ENCODE peak calls at places on chromosome 18, in nine cellular contexts. One of them, this sample, is unnamed. For H3K4me1 and H3K27me3, the result is how much of the 10 kb centered on the place peaks cover.

GRCh38 chr18:23237524-23238151 is 102.4 kb downstream of the CABLES1 start:
- DNase-seq in tibial nerve: no peak
- DNase-seq in heart right ventricle: peak
- DNase-seq in mesendoderm: peak
- DNase-seq in left ventricle myocardium inferior: peak
- DNase-seq in neural progenitor cell: peak
- DNase-seq in hepatocyte: no peak
- DNase-seq in endothelial cell of umbilical vein: peak
- DNase-seq in cardiac muscle cell: peak
- DNase-seq in this sample: peak

GRCh38 chr18:78579854-78580577 is 399.6 kb upstream of the SALL3 start:
- DNase-seq in tibial nerve: no peak
- DNase-seq in heart right ventricle: no peak
- DNase-seq in mesendoderm: no peak
- DNase-seq in left ventricle myocardium inferior: no peak
- DNase-seq in neural progenitor cell: no peak
- DNase-seq in hepatocyte: no peak
- DNase-seq in endothelial cell of umbilical vein: no peak
- DNase-seq in cardiac muscle cell: no peak
- DNase-seq in this sample: no peak

GRCh38 chr18:52288403-52289004 is 51.5 kb upstream of the DCC start:
- DNase-seq in tibial nerve: no peak
- DNase-seq in heart right ventricle: no peak
- DNase-seq in mesendoderm: peak
- DNase-seq in left ventricle myocardium inferior: no peak
- DNase-seq in neural progenitor cell: peak
- DNase-seq in hepatocyte: peak
- DNase-seq in endothelial cell of umbilical vein: no peak
- DNase-seq in cardiac muscle cell: peak
- DNase-seq in this sample: no peak

GRCh38 chr18:35610089-35610488 is 28.5 kb downstream of the GALNT1 start:
- DNase-seq in tibial nerve: no peak
- DNase-seq in heart right ventricle: no peak
- DNase-seq in mesendoderm: peak
- DNase-seq in left ventricle myocardium inferior: no peak
- DNase-seq in neural progenitor cell: no peak
- DNase-seq in hepatocyte: no peak
- DNase-seq in endothelial cell of umbilical vein: no peak
- DNase-seq in cardiac muscle cell: no peak
- DNase-seq in this sample: no peak

GRCh38 chr18:64972545-64972944 is 778.3 kb upstream of the CDH7 start:
- DNase-seq in tibial nerve: no peak
- DNase-seq in heart right ventricle: no peak
- DNase-seq in mesendoderm: peak
- DNase-seq in left ventricle myocardium inferior: no peak
- DNase-seq in neural progenitor cell: peak
- DNase-seq in hepatocyte: no peak
- DNase-seq in endothelial cell of umbilical vein: no peak
- DNase-seq in cardiac muscle cell: no peak
- DNase-seq in this sample: no peak

GRCh38 chr18:9734189-9734588 is 26.1 kb downstream of the RAB31 start:
- DNase-seq in tibial nerve: no peak
- DNase-seq in heart right ventricle: no peak
- DNase-seq in mesendoderm: peak
- DNase-seq in left ventricle myocardium inferior: no peak
- DNase-seq in neural progenitor cell: no peak
- DNase-seq in hepatocyte: peak
- DNase-seq in endothelial cell of umbilical vein: no peak
- DNase-seq in cardiac muscle cell: no peak
- DNase-seq in this sample: no peak

GRCh38 chr18:79856119-79857080 is 58.7 kb downstream of the KCNG2 start:
- DNase-seq in tibial nerve: no peak
- DNase-seq in heart right ventricle: no peak
- DNase-seq in mesendoderm: peak
- DNase-seq in left ventricle myocardium inferior: no peak
- DNase-seq in neural progenitor cell: peak
- DNase-seq in hepatocyte: peak
- DNase-seq in endothelial cell of umbilical vein: no peak
- DNase-seq in cardiac muscle cell: peak
- DNase-seq in this sample: no peak

GRCh38 chr18:34818069-34818468 is 108.0 kb downstream of the DTNA start:
- DNase-seq in tibial nerve: no peak
- DNase-seq in heart right ventricle: no peak
- DNase-seq in mesendoderm: no peak
- DNase-seq in left ventricle myocardium inferior: no peak
- DNase-seq in neural progenitor cell: no peak
- DNase-seq in hepatocyte: no peak
- DNase-seq in endothelial cell of umbilical vein: no peak
- DNase-seq in cardiac muscle cell: no peak
- DNase-seq in this sample: no peak

GRCh38 chr18:10131783-10132381 is 218.1 kb downstream of the VAPA start:
- DNase-seq in tibial nerve: no peak
- DNase-seq in heart right ventricle: no peak
- DNase-seq in mesendoderm: peak
- DNase-seq in left ventricle myocardium inferior: no peak
- DNase-seq in neural progenitor cell: peak
- DNase-seq in hepatocyte: peak
- DNase-seq in endothelial cell of umbilical vein: no peak
- DNase-seq in cardiac muscle cell: no peak
- DNase-seq in this sample: no peak

GRCh38 chr18:40849856-40850255 is 1105.2 kb upstream of the PIK3C3 start:
- DNase-seq in tibial nerve: no peak
- DNase-seq in heart right ventricle: no peak
- DNase-seq in mesendoderm: no peak
- DNase-seq in left ventricle myocardium inferior: no peak
- DNase-seq in neural progenitor cell: no peak
- DNase-seq in hepatocyte: no peak
- DNase-seq in endothelial cell of umbilical vein: no peak
- DNase-seq in cardiac muscle cell: peak
- DNase-seq in this sample: no peak

GRCh38 chr18:32478818-32479217 is 8.1 kb upstream of the GAREM1 start:
- DNase-seq in tibial nerve: no peak
- DNase-seq in heart right ventricle: no peak
- DNase-seq in mesendoderm: no peak
- DNase-seq in left ventricle myocardium inferior: no peak
- DNase-seq in neural progenitor cell: peak
- DNase-seq in hepatocyte: no peak
- DNase-seq in endothelial cell of umbilical vein: no peak
- DNase-seq in cardiac muscle cell: no peak
- DNase-seq in this sample: no peak

GRCh38 chr18:23515911-23516546 is 12.7 kb downstream of the RMC1 start:
- DNase-seq in tibial nerve: peak
- DNase-seq in heart right ventricle: peak
- DNase-seq in mesendoderm: peak
- DNase-seq in left ventricle myocardium inferior: peak
- DNase-seq in neural progenitor cell: peak
- DNase-seq in hepatocyte: peak
- DNase-seq in endothelial cell of umbilical vein: peak
- DNase-seq in cardiac muscle cell: peak
- DNase-seq in this sample: peak

GRCh38 chr18:12839526-12840196 is 44.4 kb downstream of the PTPN2 start:
- DNase-seq in tibial nerve: no peak
- DNase-seq in heart right ventricle: no peak
- DNase-seq in mesendoderm: no peak
- DNase-seq in left ventricle myocardium inferior: no peak
- DNase-seq in neural progenitor cell: no peak
- DNase-seq in hepatocyte: no peak
- DNase-seq in endothelial cell of umbilical vein: no peak
- DNase-seq in cardiac muscle cell: peak
- DNase-seq in this sample: no peak

GRCh38 chr18:31402026-31402373 is 25.4 kb downstream of the DSG4 start:
- DNase-seq in tibial nerve: no peak
- DNase-seq in heart right ventricle: no peak
- DNase-seq in mesendoderm: no peak
- DNase-seq in left ventricle myocardium inferior: no peak
- DNase-seq in neural progenitor cell: no peak
- DNase-seq in hepatocyte: no peak
- DNase-seq in endothelial cell of umbilical vein: no peak
- DNase-seq in cardiac muscle cell: no peak
- DNase-seq in this sample: no peak

GRCh38 chr18:74115046-74115445 is 32.6 kb downstream of the FBXO15 start:
- DNase-seq in tibial nerve: no peak
- DNase-seq in heart right ventricle: no peak
- DNase-seq in mesendoderm: no peak
- DNase-seq in left ventricle myocardium inferior: no peak
- DNase-seq in neural progenitor cell: no peak
- DNase-seq in hepatocyte: no peak
- DNase-seq in endothelial cell of umbilical vein: no peak
- DNase-seq in cardiac muscle cell: peak
- DNase-seq in this sample: no peak

GRCh38 chr18:79507546-79508480 is 112.1 kb downstream of the NFATC1 start:
- DNase-seq in tibial nerve: peak
- DNase-seq in heart right ventricle: peak
- DNase-seq in mesendoderm: no peak
- DNase-seq in left ventricle myocardium inferior: peak
- DNase-seq in neural progenitor cell: no peak
- DNase-seq in hepatocyte: peak
- DNase-seq in endothelial cell of umbilical vein: peak
- DNase-seq in cardiac muscle cell: peak
- DNase-seq in this sample: peak

GRCh38 chr18:35572644-35573043 is 8.9 kb upstream of the GALNT1 start:
- DNase-seq in tibial nerve: no peak
- DNase-seq in heart right ventricle: no peak
- DNase-seq in mesendoderm: no peak
- DNase-seq in left ventricle myocardium inferior: no peak
- DNase-seq in neural progenitor cell: no peak
- DNase-seq in hepatocyte: no peak
- DNase-seq in endothelial cell of umbilical vein: no peak
- DNase-seq in cardiac muscle cell: no peak
- DNase-seq in this sample: no peak

GRCh38 chr18:42921261-42921737 is 194.2 kb downstream of the RIT2 start:
- DNase-seq in tibial nerve: no peak
- DNase-seq in heart right ventricle: no peak
- DNase-seq in mesendoderm: peak
- DNase-seq in left ventricle myocardium inferior: no peak
- DNase-seq in neural progenitor cell: peak
- DNase-seq in hepatocyte: no peak
- DNase-seq in endothelial cell of umbilical vein: no peak
- DNase-seq in cardiac muscle cell: no peak
- DNase-seq in this sample: no peak
- H3K4me1 ChIP-seq in tibial nerve: under half
- H3K4me1 ChIP-seq in heart right ventricle: under half
- H3K4me1 ChIP-seq in mesendoderm: under half
- H3K4me1 ChIP-seq in left ventricle myocardium inferior: under half
- H3K4me1 ChIP-seq in neural progenitor cell: under half
- H3K4me1 ChIP-seq in hepatocyte: under half
- H3K4me1 ChIP-seq in endothelial cell of umbilical vein: under half
- H3K4me1 ChIP-seq in cardiac muscle cell: under half
- H3K4me1 ChIP-seq in this sample: under half

GRCh38 chr18:58863539-58864145 is 1.0 kb upstream of the ZNF532 start:
- DNase-seq in tibial nerve: no peak
- DNase-seq in heart right ventricle: peak
- DNase-seq in mesendoderm: no peak
- DNase-seq in left ventricle myocardium inferior: peak
- DNase-seq in neural progenitor cell: peak
- DNase-seq in hepatocyte: peak
- DNase-seq in endothelial cell of umbilical vein: peak
- DNase-seq in cardiac muscle cell: peak
- DNase-seq in this sample: peak

GRCh38 chr18:58862404-58862803 is 2.3 kb upstream of the ZNF532 start:
- DNase-seq in tibial nerve: no peak
- DNase-seq in heart right ventricle: no peak
- DNase-seq in mesendoderm: no peak
- DNase-seq in left ventricle myocardium inferior: no peak
- DNase-seq in neural progenitor cell: peak
- DNase-seq in hepatocyte: no peak
- DNase-seq in endothelial cell of umbilical vein: no peak
- DNase-seq in cardiac muscle cell: no peak
- DNase-seq in this sample: no peak

GRCh38 chr18:58861353-58861752 is 3.3 kb upstream of the ZNF532 start:
- DNase-seq in tibial nerve: no peak
- DNase-seq in heart right ventricle: no peak
- DNase-seq in mesendoderm: no peak
- DNase-seq in left ventricle myocardium inferior: no peak
- DNase-seq in neural progenitor cell: peak
- DNase-seq in hepatocyte: no peak
- DNase-seq in endothelial cell of umbilical vein: no peak
- DNase-seq in cardiac muscle cell: no peak
- DNase-seq in this sample: no peak

GRCh38 chr18:58861853-58862252 is 2.8 kb upstream of the ZNF532 start:
- DNase-seq in tibial nerve: no peak
- DNase-seq in heart right ventricle: no peak
- DNase-seq in mesendoderm: no peak
- DNase-seq in left ventricle myocardium inferior: no peak
- DNase-seq in neural progenitor cell: no peak
- DNase-seq in hepatocyte: no peak
- DNase-seq in endothelial cell of umbilical vein: no peak
- DNase-seq in cardiac muscle cell: no peak
- DNase-seq in this sample: no peak

GRCh38 chr18:58862851-58863538 is 1.7 kb upstream of the ZNF532 start:
- DNase-seq in tibial nerve: no peak
- DNase-seq in heart right ventricle: peak
- DNase-seq in mesendoderm: peak
- DNase-seq in left ventricle myocardium inferior: peak
- DNase-seq in neural progenitor cell: peak
- DNase-seq in hepatocyte: peak
- DNase-seq in endothelial cell of umbilical vein: peak
- DNase-seq in cardiac muscle cell: no peak
- DNase-seq in this sample: peak
- H3K27me3 ChIP-seq in tibial nerve: under half
- H3K27me3 ChIP-seq in heart right ventricle: under half
- H3K27me3 ChIP-seq in mesendoderm: under half
- H3K27me3 ChIP-seq in left ventricle myocardium inferior: under half
- H3K27me3 ChIP-seq in neural progenitor cell: under half
- H3K27me3 ChIP-seq in hepatocyte: under half
- H3K27me3 ChIP-seq in endothelial cell of umbilical vein: under half
- H3K27me3 ChIP-seq in cardiac muscle cell: under half
- H3K27me3 ChIP-seq in this sample: under half

GRCh38 chr18:62384610-62385097 is 59.5 kb downstream of the TNFRSF11A start:
- DNase-seq in tibial nerve: no peak
- DNase-seq in heart right ventricle: no peak
- DNase-seq in mesendoderm: peak
- DNase-seq in left ventricle myocardium inferior: no peak
- DNase-seq in neural progenitor cell: peak
- DNase-seq in hepatocyte: peak
- DNase-seq in endothelial cell of umbilical vein: no peak
- DNase-seq in cardiac muscle cell: peak
- DNase-seq in this sample: no peak
- H3K4me3 ChIP-seq in tibial nerve: peak
- H3K4me3 ChIP-seq in heart right ventricle: peak
- H3K4me3 ChIP-seq in mesendoderm: no peak
- H3K4me3 ChIP-seq in left ventricle myocardium inferior: peak
- H3K4me3 ChIP-seq in neural progenitor cell: peak
- H3K4me3 ChIP-seq in hepatocyte: no peak
- H3K4me3 ChIP-seq in endothelial cell of umbilical vein: no peak
- H3K4me3 ChIP-seq in cardiac muscle cell: no peak
- H3K4me3 ChIP-seq in this sample: peak

DNA sequence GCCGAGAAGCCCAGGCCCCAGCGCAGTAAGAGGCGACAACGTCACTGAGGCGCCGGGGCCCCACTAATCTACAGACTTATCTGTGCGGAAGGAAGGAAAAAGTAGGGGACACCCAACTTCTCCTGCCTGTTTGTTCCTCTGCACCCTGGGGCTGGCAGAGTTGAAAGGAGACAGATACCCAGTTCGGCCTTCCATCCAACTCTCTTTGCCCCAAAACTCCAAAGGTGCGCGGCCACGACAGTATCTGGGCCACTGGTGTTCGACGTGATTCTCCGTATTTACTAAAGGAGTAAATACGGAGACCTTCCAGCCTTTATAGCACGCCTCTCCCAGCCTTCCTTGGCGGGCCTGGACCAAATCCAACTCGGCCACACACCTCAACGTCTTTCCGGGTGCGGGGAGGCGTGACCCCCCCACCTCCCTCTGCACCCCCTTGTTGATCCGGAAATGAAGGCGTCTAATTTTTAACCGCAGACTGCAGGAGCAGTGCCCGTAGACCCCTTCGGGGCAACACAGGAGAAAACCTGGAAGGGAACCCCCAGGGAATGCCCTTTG is 1.6 kb downstream of the SMAD7 start:
- DNase-seq in tibial nerve: peak
- DNase-seq in heart right ventricle: peak
- DNase-seq in mesendoderm: no peak
- DNase-seq in left ventricle myocardium inferior: no peak
- DNase-seq in neural progenitor cell: peak
- DNase-seq in hepatocyte: peak
- DNase-seq in endothelial cell of umbilical vein: peak
- DNase-seq in cardiac muscle cell: no peak
- DNase-seq in this sample: peak
- H3K4me1 ChIP-seq in tibial nerve: under half
- H3K4me1 ChIP-seq in heart right ventricle: half or more
- H3K4me1 ChIP-seq in mesendoderm: under half
- H3K4me1 ChIP-seq in left ventricle myocardium inferior: half or more
- H3K4me1 ChIP-seq in neural progenitor cell: under half
- H3K4me1 ChIP-seq in hepatocyte: under half
- H3K4me1 ChIP-seq in endothelial cell of umbilical vein: under half
- H3K4me1 ChIP-seq in cardiac muscle cell: under half
- H3K4me1 ChIP-seq in this sample: under half